ENCODE peak calls at places on chromosome 6, in nine cellular contexts. Y, R, H, X, A, W, G, I and L are unnamed samples.

GRCh38 chr6:15184441-15184861 is 61.4 kb upstream of the JARID2 start:
- DNase-seq in Y (no peak), R (no peak), H (no peak), X (no peak), A (no peak), W (no peak), G (no peak), I (peak), L (no peak)

GRCh38 chr6:80535914-80536565 is 429.6 kb downstream of the BCKDHB start:
- DNase-seq in Y (no peak), R (peak), H (no peak), X (no peak), A (no peak), W (peak), G (no peak), I (peak), L (no peak)

GRCh38 chr6:159249752-159250151 is 80.6 kb downstream of the FNDC1 start:
- DNase-seq in Y (no peak), R (no peak), H (no peak), X (no peak), A (no peak), W (no peak), G (no peak), I (peak), L (no peak)

GRCh38 chr6:121691126-121691540 is 255.7 kb downstream of the GJA1 start:
- DNase-seq in Y (no peak), R (peak), H (no peak), X (no peak), A (no peak), W (peak), G (no peak), I (no peak), L (no peak)

GRCh38 chr6:15088904-15089568 is 156.8 kb upstream of the JARID2 start:
- DNase-seq in Y (no peak), R (no peak), H (no peak), X (no peak), A (no peak), W (no peak), G (no peak), I (no peak), L (no peak)

GRCh38 chr6:112502348-112503130 is 155.4 kb downstream of the RFPL4B start:
- DNase-seq in Y (no peak), R (peak), H (no peak), X (no peak), A (no peak), W (peak), G (no peak), I (no peak), L (no peak)

GRCh38 chr6:133778414-133778813 is 110.5 kb upstream of the TCF21 start:
- DNase-seq in Y (no peak), R (peak), H (no peak), X (peak), A (no peak), W (peak), G (no peak), I (peak), L (peak)

GRCh38 chr6:67336014-67336413 is 1299.1 kb upstream of the ADGRB3 start:
- DNase-seq in Y (no peak), R (no peak), H (no peak), X (no peak), A (no peak), W (no peak), G (no peak), I (no peak), L (no peak)

GRCh38 chr6:76852776-76853175 is 610.5 kb downstream of the HTR1B start:
- DNase-seq in Y (no peak), R (peak), H (no peak), X (peak), A (no peak), W (peak), G (no peak), I (no peak), L (no peak)

GRCh38 chr6:26225848-26226590 is 138.8 kb downstream of the HFE start:
- DNase-seq in Y (no peak), R (no peak), H (no peak), X (no peak), A (no peak), W (no peak), G (no peak), I (no peak), L (no peak)

GRCh38 chr6:81744136-81744535 is 8.3 kb downstream of the TENT5A start:
- DNase-seq in Y (no peak), R (no peak), H (no peak), X (no peak), A (no peak), W (no peak), G (no peak), I (no peak), L (no peak)

GRCh38 chr6:16760536-16761468 is at the start of gene ATXN1:
- DNase-seq in Y (no peak), R (peak), H (peak), X (peak), A (peak), W (peak), G (no peak), I (peak), L (no peak)

GRCh38 chr6:51855310-51856082 is 231.9 kb downstream of the PKHD1 start:
- DNase-seq in Y (no peak), R (peak), H (peak), X (peak), A (no peak), W (peak), G (peak), I (peak), L (peak)

GRCh38 chr6:149127212-149127611 is 190.3 kb upstream of the TAB2 start:
- DNase-seq in Y (no peak), R (peak), H (no peak), X (no peak), A (no peak), W (peak), G (no peak), I (peak), L (no peak)

GRCh38 chr6:52415917-52416628 is 4.1 kb upstream of the EFHC1 start:
- DNase-seq in Y (no peak), R (peak), H (no peak), X (no peak), A (no peak), W (peak), G (no peak), I (no peak), L (no peak)

GRCh38 chr6:148479498-148479897 is 136.9 kb downstream of the SASH1 start:
- DNase-seq in Y (no peak), R (no peak), H (no peak), X (no peak), A (no peak), W (no peak), G (no peak), I (no peak), L (no peak)

GRCh38 chr6:154249499-154250298 is 106.9 kb downstream of the IPCEF1 start:
- DNase-seq in Y (no peak), R (no peak), H (no peak), X (no peak), A (no peak), W (no peak), G (no peak), I (no peak), L (no peak)

GRCh38 chr6:28597924-28598323 is 72.2 kb downstream of the GPX5 start:
- DNase-seq in Y (no peak), R (peak), H (no peak), X (peak), A (no peak), W (no peak), G (peak), I (no peak), L (no peak)

GRCh38 chr6:47034919-47035318 is 7.2 kb downstream of the ADGRF1 start:
- DNase-seq in Y (no peak), R (peak), H (no peak), X (peak), A (no peak), W (peak), G (peak), I (peak), L (no peak)

GRCh38 chr6:10390495-10391298 is 24.2 kb downstream of the TFAP2A start:
- DNase-seq in Y (no peak), R (no peak), H (no peak), X (no peak), A (no peak), W (no peak), G (no peak), I (no peak), L (no peak)

GRCh38 chr6:157669747-157670216 is 153.3 kb upstream of the SNX9 start:
- DNase-seq in Y (peak), R (peak), H (peak), X (peak), A (peak), W (peak), G (no peak), I (peak), L (peak)

DNA sequence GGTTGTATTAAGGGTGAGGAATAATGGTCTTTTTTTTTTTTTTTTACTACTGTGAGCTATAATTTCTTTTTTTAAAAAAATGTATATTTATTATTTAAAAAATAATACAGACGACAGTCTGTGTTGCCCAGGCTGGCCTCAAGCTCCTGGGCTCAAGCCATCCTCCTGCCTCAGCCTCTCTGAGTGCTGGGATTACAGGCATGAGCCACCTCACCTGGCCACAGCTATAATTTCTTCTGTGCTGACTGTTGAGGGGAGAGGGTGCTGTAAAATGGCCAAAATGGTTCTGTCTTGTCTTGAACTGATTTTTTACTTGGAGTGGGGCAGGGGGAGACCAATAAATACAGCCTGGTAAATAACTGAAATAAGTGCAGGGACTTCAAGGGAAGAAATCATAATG is 3.6 kb downstream of the SRSF3 start:
- DNase-seq in Y (no peak), R (no peak), H (peak), X (no peak), A (peak), W (no peak), G (no peak), I (no peak), L (no peak)
- H3K4me3 ChIP-seq in Y (peak), R (peak), H (peak), X (peak), A (peak), W (peak), G (no peak), I (peak), L (peak)

DNA sequence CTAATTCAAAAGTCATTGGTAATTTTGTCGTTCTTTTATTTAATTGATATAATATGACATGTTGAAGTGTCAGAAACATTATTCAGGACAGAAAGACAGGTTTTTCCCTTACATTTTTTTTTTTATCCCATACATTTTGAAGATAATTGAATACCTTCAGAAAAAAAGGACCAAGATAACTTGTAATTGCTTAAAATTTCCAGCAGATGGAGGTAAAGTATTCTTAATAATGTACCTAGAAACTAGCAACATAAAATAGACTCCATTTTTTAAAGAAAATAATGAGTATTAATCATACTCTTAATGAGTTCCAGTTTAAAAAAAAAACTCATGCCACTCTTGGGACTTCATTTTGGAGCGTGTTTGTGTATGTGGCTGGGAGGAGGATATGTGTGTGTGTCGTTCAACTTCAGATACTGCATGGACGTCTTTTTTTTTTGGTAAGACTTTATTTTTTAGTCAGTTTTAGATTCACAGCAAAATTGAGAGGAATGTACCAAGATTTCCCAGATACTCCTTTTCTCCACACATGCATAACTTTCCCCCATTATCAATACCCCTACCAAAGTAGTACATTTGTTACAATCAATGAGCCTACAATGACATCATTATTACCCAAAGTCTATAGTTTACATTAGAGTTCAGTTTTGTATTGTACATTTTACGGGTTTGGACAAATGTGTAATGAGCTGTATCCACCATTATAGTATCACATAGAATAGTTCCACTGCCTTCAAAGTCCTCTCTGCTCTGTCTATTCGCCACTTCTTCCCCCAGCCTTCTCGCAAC is 79.4 kb downstream of the ROS1 start:
- DNase-seq in Y (no peak), R (peak), H (no peak), X (no peak), A (no peak), W (peak), G (no peak), I (peak), L (no peak)
- TF ChIP-seq CTCF in Y (peak), R (peak), H (no peak), X (no peak), A (peak), W (peak), G (peak), I (peak), L (no peak)

GRCh38 chr6:132513821-132514545 is 1.1 kb upstream of the STX7 start:
- DNase-seq in Y (no peak), R (no peak), H (no peak), X (no peak), A (no peak), W (no peak), G (no peak), I (no peak), L (no peak)
- H3K4me3 ChIP-seq in Y (peak), R (no peak), H (peak), X (no peak), A (peak), W (no peak), G (peak), I (no peak), L (no peak)

DNA sequence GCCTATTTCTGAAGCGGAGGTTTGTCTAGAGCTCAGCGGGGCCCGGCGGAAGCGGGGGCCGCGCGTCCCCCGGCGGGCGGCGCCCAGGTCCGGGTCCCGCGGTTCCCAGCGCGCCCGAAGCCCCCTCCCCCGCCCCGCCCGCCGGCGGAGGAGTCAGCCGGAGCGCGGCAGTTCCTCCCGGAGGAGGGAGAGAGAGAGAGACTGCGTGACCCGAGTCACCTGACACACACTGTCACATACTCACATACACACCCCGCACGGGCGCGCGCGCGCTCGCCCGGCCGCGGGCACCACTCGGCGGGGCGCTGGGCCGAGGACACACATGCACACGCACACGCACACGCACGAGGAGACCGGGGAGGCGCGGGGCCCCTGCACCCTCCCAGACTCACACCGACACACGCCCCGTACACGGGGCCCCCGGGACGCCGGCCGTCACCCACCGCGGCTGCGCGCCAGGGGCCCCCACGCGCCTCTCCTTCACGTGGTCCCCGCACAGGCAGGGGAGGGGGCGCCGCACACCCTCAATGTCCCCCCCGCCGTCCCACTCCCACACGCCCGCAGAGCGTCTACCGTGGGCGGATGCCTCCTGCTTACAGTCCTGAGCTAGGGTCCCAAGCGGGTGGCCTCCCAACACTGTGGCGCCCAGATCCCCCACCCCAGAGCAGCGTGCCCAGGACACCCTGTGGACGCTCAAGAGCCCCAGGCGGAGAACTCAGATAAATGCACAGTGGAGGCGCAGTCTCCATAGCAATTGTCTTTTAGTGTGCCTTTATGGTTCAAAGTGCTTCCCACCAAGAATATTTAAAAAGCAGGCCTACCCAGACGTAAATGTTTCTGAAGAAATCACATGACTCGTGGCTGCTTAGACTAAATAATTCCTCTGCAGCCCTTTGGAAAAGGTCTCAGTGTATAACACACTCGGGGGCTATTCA is at the start of gene RRAGD:
- DNase-seq in Y (peak), R (no peak), H (peak), X (no peak), A (peak), W (no peak), G (peak), I (peak), L (no peak)
- TF ChIP-seq CTCF in Y (no peak), R (no peak), H (no peak), X (no peak), A (no peak), W (no peak), G (no peak), I (no peak), L (no peak)

DNA sequence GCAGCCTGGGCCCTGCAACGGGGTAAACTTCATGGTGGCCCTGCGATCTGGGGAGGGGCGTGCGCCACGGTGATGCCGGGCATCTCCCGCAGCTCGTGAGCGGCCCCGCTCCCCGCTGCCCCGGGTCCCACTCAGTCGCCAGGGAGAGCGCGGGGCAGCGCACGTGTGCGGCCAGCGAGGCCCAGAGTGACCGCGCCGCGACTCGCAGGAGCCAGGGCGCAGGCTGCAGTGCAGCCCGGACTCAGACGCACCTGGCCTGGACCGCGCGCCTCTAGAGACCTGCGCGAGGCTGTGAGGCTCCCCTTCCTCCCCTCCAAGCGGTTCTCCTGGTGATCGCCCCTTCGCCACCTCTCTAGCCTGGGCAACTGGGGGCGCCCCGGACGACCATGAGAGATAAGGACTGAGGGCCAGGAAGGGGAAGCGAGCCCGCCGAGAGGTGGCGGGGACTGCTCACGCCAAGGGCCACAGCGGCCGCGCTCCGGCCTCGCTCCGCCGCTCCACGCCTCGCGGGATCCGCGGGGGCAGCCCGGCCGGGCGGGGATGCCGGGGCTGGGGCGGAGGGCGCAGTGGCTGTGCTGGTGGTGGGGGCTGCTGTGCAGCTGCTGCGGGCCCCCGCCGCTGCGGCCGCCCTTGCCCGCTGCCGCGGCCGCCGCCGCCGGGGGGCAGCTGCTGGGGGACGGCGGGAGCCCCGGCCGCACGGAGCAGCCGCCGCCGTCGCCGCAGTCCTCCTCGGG is 684 bp downstream of the BMP6 start:
- DNase-seq in Y (peak), R (no peak), H (no peak), X (no peak), A (no peak), W (no peak), G (no peak), I (peak), L (no peak)
- H3K4me3 ChIP-seq in Y (peak), R (peak), H (peak), X (peak), A (peak), W (peak), G (peak), I (peak), L (peak)